ENCODE peak calls at places on chromosomes 4 and X, in six cellular contexts. O is fibroblast of lung, L is LNCaP clone FGC, Q is HTR-8/SVneo, J is T-helper 9 cell, R is NB4. H is an unnamed sample.

GRCh38 chr4:10635096-10635495 is 49.5 kb downstream of the CLNK start:
- DNase-seq in O (no peak), L (no peak), Q (no peak), J (no peak), R (no peak), H (no peak)

GRCh38 chr4:150619032-150619431 is 37.1 kb downstream of the MAB21L2 start:
- DNase-seq in O (peak), L (no peak), Q (no peak), J (no peak), R (no peak), H (no peak)

GRCh38 chr4:37699874-37700481 is 13.8 kb upstream of the RELL1 start:
- DNase-seq in O (no peak), L (no peak), Q (no peak), J (no peak), R (no peak), H (no peak)

GRCh38 chrX:150773117-150773516 is 79.9 kb downstream of the MTMR1 start:
- DNase-seq in O (no peak), L (no peak), Q (no peak), J (no peak), R (no peak), H (no peak)

GRCh38 chr4:123922847-123923246 is 526.3 kb downstream of the SPRY1 start:
- DNase-seq in O (peak), L (no peak), Q (no peak), J (no peak), R (no peak), H (no peak)

GRCh38 chrX:19446397-19446796 is 68.9 kb downstream of the MAP3K15 start:
- DNase-seq in O (no peak), L (no peak), Q (no peak), J (no peak), R (no peak), H (no peak)

GRCh38 chrX:112818114-112819012 is 22.3 kb downstream of the AMOT start:
- DNase-seq in O (no peak), L (no peak), Q (no peak), J (no peak), R (no peak), H (no peak)

GRCh38 chr4:74654230-74654681 is 140.1 kb downstream of the BTC start:
- DNase-seq in O (peak), L (no peak), Q (no peak), J (no peak), R (peak), H (no peak)

GRCh38 chr4:20331642-20332041 is 79.9 kb downstream of the SLIT2 start:
- DNase-seq in O (no peak), L (no peak), Q (no peak), J (no peak), R (no peak), H (no peak)

GRCh38 chr4:10006604-10007435 is 14.5 kb downstream of the SLC2A9 start:
- DNase-seq in O (peak), L (peak), Q (no peak), J (no peak), R (peak), H (no peak)

GRCh38 chr4:112213850-112214249 is 17.7 kb upstream of the AP1AR start:
- DNase-seq in O (peak), L (no peak), Q (no peak), J (no peak), R (peak), H (no peak)

GRCh38 chr4:95415346-95415771 is 133.4 kb downstream of the UNC5C start:
- DNase-seq in O (peak), L (no peak), Q (no peak), J (no peak), R (no peak), H (no peak)

GRCh38 chrX:16838202-16839066 is 31.7 kb downstream of the RBBP7 start:
- DNase-seq in O (peak), L (no peak), Q (no peak), J (no peak), R (no peak), H (no peak)

GRCh38 chr4:8315343-8316250 is 46.0 kb downstream of the HTRA3 start:
- DNase-seq in O (peak), L (no peak), Q (peak), J (no peak), R (no peak), H (no peak)

GRCh38 chr4:125736057-125736456 is 421.3 kb downstream of the FAT4 start:
- DNase-seq in O (peak), L (no peak), Q (no peak), J (no peak), R (peak), H (no peak)

GRCh38 chr4:11512861-11513260 is 84.2 kb upstream of the HS3ST1 start:
- DNase-seq in O (peak), L (no peak), Q (no peak), J (no peak), R (no peak), H (no peak)

GRCh38 chr4:73019462-73020047 is 50.0 kb downstream of the COX18 start:
- DNase-seq in O (peak), L (no peak), Q (peak), J (no peak), R (peak), H (no peak)

GRCh38 chr4:89303177-89303576 is 4.4 kb downstream of the GPRIN3 start:
- DNase-seq in O (no peak), L (no peak), Q (no peak), J (no peak), R (no peak), H (peak)

GRCh38 chr4:7206856-7207567 is 14.7 kb downstream of the SORCS2 start:
- DNase-seq in O (peak), L (no peak), Q (peak), J (no peak), R (no peak), H (no peak)

GRCh38 chrX:143095841-143096240 is 70.1 kb downstream of the SPANXN4 start:
- DNase-seq in O (no peak), L (no peak), Q (no peak), J (no peak), R (no peak), H (no peak)

GRCh38 chr4:109040441-109040840 is 262.0 kb downstream of the COL25A1 start:
- DNase-seq in O (peak), L (no peak), Q (no peak), J (no peak), R (peak), H (no peak)

GRCh38 chr4:132513491-132513890 is 635.6 kb upstream of the PCDH10 start:
- DNase-seq in O (peak), L (no peak), Q (no peak), J (no peak), R (no peak), H (no peak)